ENCODE peak calls at places on chromosomes 2 and 18, in four cellular contexts. Z is endodermal cell, P is RWPE1, X is neural crest cell. B is an unnamed sample.
A peak's percentile ranks its signal among the peaks of the same experiment; 100 is the strongest.

GRCh38 chr2:58042486-58042970 is 4.1 kb upstream of the VRK2 start:
- DNase-seq in Z (no peak), P (peak; percentile 60), X (no peak), B (peak; percentile 48)

GRCh38 chr2:76861708-76862107 is 660.5 kb downstream of the LRRTM4 start:
- DNase-seq in Z (no peak), P (no peak), X (no peak), B (no peak)

GRCh38 chr2:9832586-9832985 is 10.7 kb upstream of the TAF1B start:
- DNase-seq in Z (no peak), P (no peak), X (no peak), B (no peak)

GRCh38 chr18:29430416-29430815 is 1253.5 kb upstream of the CDH2 start:
- DNase-seq in Z (no peak), P (no peak), X (no peak), B (no peak)

GRCh38 chr2:119929537-119929936 is 83.3 kb upstream of the EPB41L5 start:
- DNase-seq in Z (no peak), P (no peak), X (no peak), B (no peak)

GRCh38 chr2:43942001-43942400 is 53.8 kb downstream of the LRPPRC start:
- DNase-seq in Z (no peak), P (no peak), X (no peak), B (no peak)

GRCh38 chr18:80252136-80252535 is 4.8 kb upstream of the PARD6G start:
- DNase-seq in Z (no peak), P (no peak), X (no peak), B (no peak)

GRCh38 chr2:156329031-156329921 is 3.2 kb downstream of the NR4A2 start:
- DNase-seq in Z (no peak), P (no peak), X (no peak), B (no peak)

GRCh38 chr18:48590678-48591077 is 51.8 kb downstream of the CTIF start:
- DNase-seq in Z (no peak), P (no peak), X (no peak), B (no peak)

GRCh38 chr2:173459363-173459762 is 104.7 kb downstream of the CDCA7 start:
- DNase-seq in Z (no peak), P (peak; percentile 36), X (no peak), B (no peak)

GRCh38 chr2:18047114-18047695 is 168.7 kb downstream of the KCNS3 start:
- DNase-seq in Z (no peak), P (no peak), X (no peak), B (no peak)

GRCh38 chr18:63022429-63023022 is 297.0 kb downstream of the BCL2 start:
- DNase-seq in Z (peak; percentile 91), P (no peak), X (peak; percentile 36), B (no peak)

GRCh38 chr18:32919799-32920198 is 147.0 kb upstream of the KLHL14 start:
- DNase-seq in Z (peak; percentile 87), P (peak; percentile 16), X (no peak), B (peak; percentile 63)

GRCh38 chr2:182404102-182404501 is 22.7 kb downstream of the PDE1A start:
- DNase-seq in Z (no peak), P (no peak), X (no peak), B (no peak)

GRCh38 chr2:171991027-171991426 is 8.7 kb upstream of the METAP1D start:
- DNase-seq in Z (no peak), P (no peak), X (no peak), B (no peak)

GRCh38 chr2:108564510-108564909 is 30.2 kb downstream of the LIMS1 start:
- DNase-seq in Z (no peak), P (no peak), X (no peak), B (no peak)

GRCh38 chr18:10923671-10924070 is 225.7 kb downstream of the PIEZO2 start:
- DNase-seq in Z (no peak), P (no peak), X (no peak), B (no peak)

GRCh38 chr2:205800804-205801203 is 118.5 kb downstream of the NRP2 start:
- DNase-seq in Z (no peak), P (no peak), X (no peak), B (no peak)

GRCh38 chr2:140770645-140771044 is 1360.2 kb downstream of the LRP1B start:
- DNase-seq in Z (no peak), P (no peak), X (no peak), B (no peak)

GRCh38 chr2:71605173-71605641 is 151.8 kb downstream of the DYSF start:
- DNase-seq in Z (peak; percentile 41), P (no peak), X (no peak), B (no peak)

DNA sequence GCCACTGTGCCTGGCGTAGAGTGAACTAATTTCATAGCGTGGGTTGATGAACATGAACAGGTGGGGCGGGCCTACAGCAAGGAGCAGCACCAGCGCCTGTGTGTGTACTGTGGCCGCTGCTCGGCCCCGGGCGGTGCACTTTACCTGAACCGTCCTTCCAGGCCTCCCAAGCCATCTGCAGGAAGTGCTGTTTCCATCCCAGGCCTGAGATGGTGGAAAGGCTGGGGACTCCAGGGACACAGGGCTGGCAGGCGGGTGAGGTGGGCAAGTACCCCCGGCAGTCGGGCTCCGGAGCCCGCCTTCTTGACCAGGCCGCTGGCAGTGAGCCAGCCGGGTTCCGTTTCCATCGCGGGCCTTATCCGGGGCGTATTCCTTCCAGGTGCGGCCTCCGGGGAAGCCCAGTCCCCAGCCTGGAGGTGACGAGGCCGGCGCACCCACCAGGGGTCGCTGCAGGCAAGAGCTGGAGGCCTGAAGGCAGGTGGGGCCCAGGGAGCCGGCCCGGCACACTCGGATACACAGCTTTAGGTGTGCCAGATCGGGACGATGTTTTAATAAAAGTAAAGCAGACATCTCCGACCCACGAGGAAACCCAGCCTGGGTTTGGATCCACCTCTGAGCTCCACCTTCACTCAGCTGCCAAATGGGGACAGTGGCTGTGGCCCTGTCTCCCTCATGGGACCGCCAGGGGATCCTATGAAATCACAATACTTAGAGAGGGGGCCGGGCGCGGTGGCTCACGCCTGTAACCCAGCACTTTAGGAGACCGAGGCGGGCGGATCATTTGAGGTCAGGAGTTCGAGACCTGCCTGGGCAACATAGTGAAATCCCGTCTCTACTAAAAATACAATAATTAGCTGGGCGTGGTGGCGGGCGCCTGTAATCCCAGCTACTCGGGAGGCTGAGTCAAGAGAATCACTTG is 22.7 kb upstream of the PDIA6 start:
- DNase-seq in Z (peak; percentile 98), P (peak; percentile 65), X (peak; percentile 83), B (peak; percentile 95)
- TF ChIP-seq CTCF in Z (peak; percentile 97), P (peak; percentile 58), X (peak; percentile 90), B (peak; percentile 91)

DNA sequence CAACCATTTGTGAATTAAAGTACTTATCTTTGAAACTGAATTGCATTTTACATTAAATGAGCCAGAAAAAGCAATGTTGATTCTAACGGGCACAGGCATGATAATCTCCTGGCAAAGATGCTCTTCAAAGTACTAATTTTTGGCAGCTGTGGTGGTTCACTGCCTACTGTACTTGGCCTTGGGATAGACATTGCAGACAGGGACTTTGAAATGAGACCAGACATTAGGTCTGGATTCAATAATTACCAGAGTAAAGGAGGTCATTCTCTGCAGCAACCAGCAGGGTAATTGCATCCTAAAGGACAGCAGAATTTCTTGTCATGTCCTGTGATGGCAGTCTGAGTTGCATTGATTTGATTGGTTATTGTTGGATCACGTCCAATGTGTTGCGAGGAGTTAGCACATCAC is 986.5 kb downstream of the TDRD15 start:
- DNase-seq in Z (no peak), P (no peak), X (no peak), B (no peak)
- TF ChIP-seq CTCF in Z (peak; percentile 64), P (no peak), X (peak; percentile 16), B (no peak)

GRCh38 chr2:26768759-26769500 is 4.8 kb downstream of the SLC35F6 start:
- DNase-seq in Z (no peak), P (peak; percentile 74), X (no peak), B (peak; percentile 55)

GRCh38 chr2:26769501-26769850 is 5.4 kb downstream of the SLC35F6 start:
- DNase-seq in Z (no peak), P (no peak), X (no peak), B (no peak)

GRCh38 chr2:26772064-26773001 is 8.2 kb downstream of the SLC35F6 start:
- DNase-seq in Z (no peak), P (no peak), X (no peak), B (peak; percentile 30)

GRCh38 chr2:26767894-26768487 is 3.9 kb downstream of the SLC35F6 start:
- DNase-seq in Z (no peak), P (no peak), X (no peak), B (no peak)

DNA sequence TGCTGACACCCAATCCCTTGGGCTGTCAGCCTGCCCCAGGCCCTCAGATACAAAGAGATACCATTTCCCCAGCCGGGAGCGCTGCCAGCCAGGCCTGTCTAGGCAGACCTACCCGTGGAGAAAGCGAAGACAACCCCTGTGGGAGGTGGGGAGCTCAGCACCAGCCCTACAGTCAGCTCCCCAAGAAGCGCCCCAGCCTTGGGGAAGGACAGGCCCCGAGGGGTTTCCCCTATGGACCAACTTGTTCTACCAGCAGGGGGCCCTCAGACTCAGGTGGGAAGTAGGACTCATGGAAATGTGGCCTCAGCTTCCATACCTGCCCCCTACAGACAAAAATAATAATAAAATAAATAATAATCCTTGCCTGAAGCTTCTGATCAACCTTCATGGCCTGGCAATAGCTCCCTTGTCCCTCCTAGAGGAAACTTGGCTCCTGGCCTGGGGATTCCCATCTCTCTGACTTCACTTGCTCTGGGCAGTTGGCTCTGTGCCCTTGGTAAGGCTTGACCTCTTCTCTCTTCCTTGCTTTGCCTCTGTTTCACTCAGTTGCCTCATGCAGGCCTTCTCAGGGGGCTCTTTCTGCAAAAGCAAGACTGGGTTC is 7.0 kb downstream of the SLC35F6 start:
- DNase-seq in Z (no peak), P (peak; percentile 75), X (no peak), B (peak; percentile 57)
- TF ChIP-seq CTCF in Z (peak; percentile 67), P (no peak), X (peak; percentile 47), B (peak; percentile 57)

GRCh38 chr18:54224379-54225014 is at the start of gene MBD2:
- DNase-seq in Z (peak; percentile 98), P (peak; percentile 66), X (peak; percentile 88), B (peak; percentile 96)
- TF ChIP-seq CTCF in Z (peak; percentile 45), P (no peak), X (no peak), B (no peak)

GRCh38 chr18:52670903-52671302 is 330.9 kb downstream of the DCC start:
- DNase-seq in Z (no peak), P (peak; percentile 0), X (no peak), B (peak; percentile 2)
- TF ChIP-seq CTCF in Z (peak; percentile 21), P (no peak), X (peak; percentile 56), B (no peak)

GRCh38 chr2:46960618-46961017 is 45.0 kb upstream of the MCFD2 start:
- DNase-seq in Z (no peak), P (no peak), X (no peak), B (no peak)
- TF ChIP-seq CTCF in Z (peak; percentile 53), P (no peak), X (no peak), B (no peak)

GRCh38 chr2:211468881-211469280 is 912.5 kb downstream of the CPS1 start:
- DNase-seq in Z (peak; percentile 52), P (no peak), X (no peak), B (no peak)
- TF ChIP-seq CTCF in Z (no peak), P (no peak), X (no peak), B (no peak)

DNA sequence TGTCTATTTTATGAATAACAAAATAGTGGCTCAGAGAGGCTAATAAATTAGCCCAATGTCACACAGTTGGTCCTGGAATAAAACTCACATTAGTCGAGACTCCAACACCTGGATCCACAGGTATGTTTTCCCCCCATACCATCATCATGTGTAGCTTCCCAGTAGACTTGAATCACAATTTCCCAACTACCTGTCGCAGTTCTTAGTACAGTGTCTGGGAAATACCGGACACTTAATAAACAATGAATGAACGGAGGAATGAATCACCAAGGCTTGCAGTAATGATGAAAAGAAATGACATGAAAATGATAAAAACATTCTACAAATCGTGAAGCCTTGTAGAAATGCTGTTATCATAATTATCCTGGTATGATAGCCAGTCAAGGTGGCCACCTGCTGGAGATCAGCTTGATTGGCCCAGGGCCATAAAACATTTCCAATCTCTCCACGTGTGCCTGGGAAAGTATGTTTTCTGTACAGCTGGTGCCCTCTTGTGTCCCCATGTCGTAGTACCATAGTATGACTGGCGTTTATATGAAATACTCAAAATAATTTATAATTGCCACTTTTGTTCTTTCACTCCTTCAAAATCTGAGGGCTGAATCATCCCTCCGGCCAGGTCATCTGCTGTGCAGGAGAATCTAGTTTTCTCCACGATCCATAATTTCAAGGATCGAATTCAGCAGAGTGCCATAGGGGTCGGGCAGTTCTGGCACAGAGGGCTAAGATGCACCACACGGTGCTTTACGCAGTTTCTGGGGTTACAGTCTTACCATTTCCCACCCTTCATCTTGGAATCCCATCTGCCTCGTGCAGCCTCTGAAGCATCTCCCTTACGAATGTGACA is 95.4 kb downstream of the LAMA1 start:
- DNase-seq in Z (no peak), P (peak; percentile 78), X (no peak), B (peak; percentile 71)
- TF ChIP-seq CTCF in Z (peak; percentile 60), P (peak; percentile 78), X (peak; percentile 63), B (peak; percentile 86)

B was measured in Calu3.